ENCODE peak calls at places on chromosomes 1 and 21, in six cellular contexts. One of them, this sample, is unnamed.

GRCh38 chr1:196464545-196464944 is 143.7 kb downstream of the KCNT2 start:
- DNase-seq in neuronal stem cell: no peak
- DNase-seq in trophoblast cell: no peak
- DNase-seq in mesenchymal stem cell: no peak
- DNase-seq in IMR-90: peak; percentile 31
- DNase-seq in H1: no peak
- DNase-seq in this sample: no peak

GRCh38 chr1:121440993-121441392 is 256.2 kb downstream of the SRGAP2C start:
- DNase-seq in neuronal stem cell: no peak
- DNase-seq in trophoblast cell: no peak
- DNase-seq in mesenchymal stem cell: no peak
- DNase-seq in IMR-90: no peak
- DNase-seq in H1: no peak
- DNase-seq in this sample: no peak

GRCh38 chr1:184930645-184931044 is 43.7 kb downstream of the NIBAN1 start:
- DNase-seq in neuronal stem cell: no peak
- DNase-seq in trophoblast cell: no peak
- DNase-seq in mesenchymal stem cell: no peak
- DNase-seq in IMR-90: no peak
- DNase-seq in H1: no peak
- DNase-seq in this sample: no peak

GRCh38 chr1:21338568-21339401 is 48.5 kb upstream of the ECE1 start:
- DNase-seq in neuronal stem cell: no peak
- DNase-seq in trophoblast cell: no peak
- DNase-seq in mesenchymal stem cell: peak; percentile 91
- DNase-seq in IMR-90: peak; percentile 93
- DNase-seq in H1: no peak
- DNase-seq in this sample: no peak

GRCh38 chr1:209758360-209758759 is 2.5 kb downstream of the TRAF3IP3 start:
- DNase-seq in neuronal stem cell: no peak
- DNase-seq in trophoblast cell: no peak
- DNase-seq in mesenchymal stem cell: no peak
- DNase-seq in IMR-90: no peak
- DNase-seq in H1: no peak
- DNase-seq in this sample: no peak

GRCh38 chr1:76866566-76866965 is 714 bp upstream of the ST6GALNAC5 start:
- DNase-seq in neuronal stem cell: no peak
- DNase-seq in trophoblast cell: peak; percentile 78
- DNase-seq in mesenchymal stem cell: no peak
- DNase-seq in IMR-90: no peak
- DNase-seq in H1: no peak
- DNase-seq in this sample: no peak

GRCh38 chr1:66140072-66140471 is 347.4 kb downstream of the PDE4B start:
- DNase-seq in neuronal stem cell: no peak
- DNase-seq in trophoblast cell: no peak
- DNase-seq in mesenchymal stem cell: no peak
- DNase-seq in IMR-90: no peak
- DNase-seq in H1: no peak
- DNase-seq in this sample: no peak

GRCh38 chr1:1433804-1434130 is 1.7 kb upstream of the VWA1 start:
- DNase-seq in neuronal stem cell: no peak
- DNase-seq in trophoblast cell: peak; percentile 81
- DNase-seq in mesenchymal stem cell: peak; percentile 83
- DNase-seq in IMR-90: peak; percentile 39
- DNase-seq in H1: no peak
- DNase-seq in this sample: no peak

GRCh38 chr1:156848461-156849150 is 10.3 kb downstream of the INSRR start:
- DNase-seq in neuronal stem cell: no peak
- DNase-seq in trophoblast cell: peak; percentile 42
- DNase-seq in mesenchymal stem cell: no peak
- DNase-seq in IMR-90: no peak
- DNase-seq in H1: peak; percentile 78
- DNase-seq in this sample: peak; percentile 87

GRCh38 chr1:230834292-230834691 is 34.0 kb downstream of the C1orf198 start:
- DNase-seq in neuronal stem cell: no peak
- DNase-seq in trophoblast cell: no peak
- DNase-seq in mesenchymal stem cell: no peak
- DNase-seq in IMR-90: no peak
- DNase-seq in H1: peak; percentile 19
- DNase-seq in this sample: no peak

GRCh38 chr1:66464802-66465201 is 69.2 kb upstream of the SGIP1 start:
- DNase-seq in neuronal stem cell: no peak
- DNase-seq in trophoblast cell: peak; percentile 81
- DNase-seq in mesenchymal stem cell: peak; percentile 87
- DNase-seq in IMR-90: peak; percentile 99
- DNase-seq in H1: no peak
- DNase-seq in this sample: no peak

GRCh38 chr1:44318097-44319088 is 36.7 kb downstream of the ERI3 start:
- DNase-seq in neuronal stem cell: no peak
- DNase-seq in trophoblast cell: peak; percentile 78
- DNase-seq in mesenchymal stem cell: peak; percentile 57
- DNase-seq in IMR-90: peak; percentile 23
- DNase-seq in H1: peak; percentile 74
- DNase-seq in this sample: peak; percentile 82

GRCh38 chr1:165843304-165843703 is 15.9 kb downstream of the UCK2 start:
- DNase-seq in neuronal stem cell: no peak
- DNase-seq in trophoblast cell: peak; percentile 5
- DNase-seq in mesenchymal stem cell: peak; percentile 51
- DNase-seq in IMR-90: peak; percentile 58
- DNase-seq in H1: no peak
- DNase-seq in this sample: no peak

GRCh38 chr1:70426154-70427131 is 15.4 kb downstream of the CTH start:
- DNase-seq in neuronal stem cell: no peak
- DNase-seq in trophoblast cell: no peak
- DNase-seq in mesenchymal stem cell: no peak
- DNase-seq in IMR-90: no peak
- DNase-seq in H1: no peak
- DNase-seq in this sample: no peak

GRCh38 chr1:16718908-16719533 is 21.3 kb upstream of the RNU1-4 start:
- DNase-seq in neuronal stem cell: no peak
- DNase-seq in trophoblast cell: no peak
- DNase-seq in mesenchymal stem cell: no peak
- DNase-seq in IMR-90: no peak
- DNase-seq in H1: peak; percentile 58
- DNase-seq in this sample: peak; percentile 25

GRCh38 chr1:111833334-111833733 is 77.6 kb downstream of the DDX20 start:
- DNase-seq in neuronal stem cell: peak; percentile 15
- DNase-seq in trophoblast cell: peak; percentile 10
- DNase-seq in mesenchymal stem cell: no peak
- DNase-seq in IMR-90: peak; percentile 13
- DNase-seq in H1: no peak
- DNase-seq in this sample: no peak

GRCh38 chr1:235910357-235911299 is 43.9 kb upstream of the LYST start:
- DNase-seq in neuronal stem cell: peak; percentile 66
- DNase-seq in trophoblast cell: peak; percentile 93
- DNase-seq in mesenchymal stem cell: peak; percentile 98
- DNase-seq in IMR-90: peak; percentile 97
- DNase-seq in H1: no peak
- DNase-seq in this sample: peak; percentile 60

GRCh38 chr1:43975249-43975961 is 645 bp downstream of the ATP6V0B start:
- DNase-seq in neuronal stem cell: no peak
- DNase-seq in trophoblast cell: peak; percentile 42
- DNase-seq in mesenchymal stem cell: peak; percentile 50
- DNase-seq in IMR-90: no peak
- DNase-seq in H1: no peak
- DNase-seq in this sample: no peak

GRCh38 chr1:53738205-53739108 is 507 bp downstream of the GLIS1 start:
- DNase-seq in neuronal stem cell: no peak
- DNase-seq in trophoblast cell: peak; percentile 4
- DNase-seq in mesenchymal stem cell: no peak
- DNase-seq in IMR-90: no peak
- DNase-seq in H1: peak; percentile 60
- DNase-seq in this sample: no peak

GRCh38 chr1:112673589-112674439 is 645 bp upstream of the MOV10 start:
- DNase-seq in neuronal stem cell: no peak
- DNase-seq in trophoblast cell: peak; percentile 59
- DNase-seq in mesenchymal stem cell: peak; percentile 74
- DNase-seq in IMR-90: peak; percentile 71
- DNase-seq in H1: no peak
- DNase-seq in this sample: no peak

GRCh38 chr21:39084979-39085729 is 98.1 kb downstream of the PSMG1 start:
- DNase-seq in neuronal stem cell: no peak
- DNase-seq in trophoblast cell: no peak
- DNase-seq in mesenchymal stem cell: no peak
- DNase-seq in IMR-90: no peak
- DNase-seq in H1: no peak
- DNase-seq in this sample: no peak

GRCh38 chr21:39086547-39086946 is 96.7 kb downstream of the PSMG1 start:
- DNase-seq in neuronal stem cell: no peak
- DNase-seq in trophoblast cell: no peak
- DNase-seq in mesenchymal stem cell: no peak
- DNase-seq in IMR-90: no peak
- DNase-seq in H1: no peak
- DNase-seq in this sample: no peak

GRCh38 chr21:39087238-39087975 is 95.8 kb downstream of the PSMG1 start:
- DNase-seq in neuronal stem cell: peak; percentile 12
- DNase-seq in trophoblast cell: no peak
- DNase-seq in mesenchymal stem cell: no peak
- DNase-seq in IMR-90: no peak
- DNase-seq in H1: no peak
- DNase-seq in this sample: no peak

GRCh38 chr21:39084073-39084472 is 99.2 kb downstream of the PSMG1 start:
- DNase-seq in neuronal stem cell: no peak
- DNase-seq in trophoblast cell: no peak
- DNase-seq in mesenchymal stem cell: no peak
- DNase-seq in IMR-90: no peak
- DNase-seq in H1: no peak
- DNase-seq in this sample: no peak

DNA sequence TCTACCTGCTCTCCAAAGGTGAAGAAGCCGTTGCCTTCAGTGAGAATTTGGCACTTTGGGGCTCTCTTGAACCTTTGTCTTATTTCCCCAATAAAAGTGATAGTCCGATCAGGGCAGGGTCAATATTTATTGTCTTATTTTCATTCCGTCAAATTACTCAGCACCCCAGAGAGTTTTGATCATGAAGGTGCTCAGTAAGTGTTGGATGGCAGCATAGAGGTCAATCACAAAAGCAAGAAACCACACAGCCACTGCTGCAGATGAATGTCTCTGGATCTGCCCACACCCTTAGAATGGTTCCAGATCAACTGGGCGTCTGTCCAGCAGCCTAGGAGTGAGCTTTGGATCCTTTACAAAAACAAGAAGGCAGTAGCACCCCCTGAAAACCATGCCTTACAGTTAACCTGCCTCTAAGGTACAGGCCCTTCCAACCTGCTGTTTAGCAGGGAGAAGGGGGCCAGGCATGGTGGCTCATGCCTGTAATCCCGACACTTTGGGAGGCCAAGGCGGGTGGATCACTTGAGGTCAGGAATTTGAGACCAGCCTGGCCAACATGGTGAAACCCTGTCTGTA is 97.3 kb downstream of the PSMG1 start:
- DNase-seq in neuronal stem cell: no peak
- DNase-seq in trophoblast cell: no peak
- DNase-seq in mesenchymal stem cell: no peak
- DNase-seq in IMR-90: no peak
- DNase-seq in H1: no peak
- DNase-seq in this sample: no peak
- H4K91ac ChIP-seq in neuronal stem cell: no peak overlapping the region
- H4K91ac ChIP-seq in trophoblast cell: no peak overlapping the region
- H4K91ac ChIP-seq in mesenchymal stem cell: no peak overlapping the region
- H4K91ac ChIP-seq in IMR-90: no peak overlapping the region
- H4K91ac ChIP-seq in H1: no peak overlapping the region
- H4K91ac ChIP-seq in this sample: no peak overlapping the region

GRCh38 chr1:10253755-10254154 is 43.4 kb downstream of the KIF1B start:
- DNase-seq in neuronal stem cell: no peak
- DNase-seq in trophoblast cell: peak; percentile 70
- DNase-seq in mesenchymal stem cell: peak; percentile 99
- DNase-seq in IMR-90: peak; percentile 90
- DNase-seq in H1: no peak
- DNase-seq in this sample: no peak

GRCh38 chr1:10252508-10252907 is 42.1 kb downstream of the KIF1B start:
- DNase-seq in neuronal stem cell: no peak
- DNase-seq in trophoblast cell: peak; percentile 13
- DNase-seq in mesenchymal stem cell: peak; percentile 86
- DNase-seq in IMR-90: peak; percentile 71
- DNase-seq in H1: no peak
- DNase-seq in this sample: no peak

GRCh38 chr1:10263450-10264082 is 53.2 kb downstream of the KIF1B start:
- DNase-seq in neuronal stem cell: no peak
- DNase-seq in trophoblast cell: peak; percentile 31
- DNase-seq in mesenchymal stem cell: no peak
- DNase-seq in IMR-90: no peak
- DNase-seq in H1: no peak
- DNase-seq in this sample: no peak

GRCh38 chr1:10253149-10253548 is 42.8 kb downstream of the KIF1B start:
- DNase-seq in neuronal stem cell: no peak
- DNase-seq in trophoblast cell: no peak
- DNase-seq in mesenchymal stem cell: peak; percentile 11
- DNase-seq in IMR-90: no peak
- DNase-seq in H1: no peak
- DNase-seq in this sample: no peak

GRCh38 chr1:10257851-10258250 is 47.5 kb downstream of the KIF1B start:
- DNase-seq in neuronal stem cell: no peak
- DNase-seq in trophoblast cell: no peak
- DNase-seq in mesenchymal stem cell: peak; percentile 37
- DNase-seq in IMR-90: no peak
- DNase-seq in H1: no peak
- DNase-seq in this sample: no peak
- H3K4me2 ChIP-seq in neuronal stem cell: no peak overlapping the region
- H3K4me2 ChIP-seq in trophoblast cell: no peak overlapping the region
- H3K4me2 ChIP-seq in mesenchymal stem cell: no peak overlapping the region
- H3K4me2 ChIP-seq in IMR-90: no peak overlapping the region
- H3K4me2 ChIP-seq in H1: no peak overlapping the region
- H3K4me2 ChIP-seq in this sample: no peak overlapping the region

DNA sequence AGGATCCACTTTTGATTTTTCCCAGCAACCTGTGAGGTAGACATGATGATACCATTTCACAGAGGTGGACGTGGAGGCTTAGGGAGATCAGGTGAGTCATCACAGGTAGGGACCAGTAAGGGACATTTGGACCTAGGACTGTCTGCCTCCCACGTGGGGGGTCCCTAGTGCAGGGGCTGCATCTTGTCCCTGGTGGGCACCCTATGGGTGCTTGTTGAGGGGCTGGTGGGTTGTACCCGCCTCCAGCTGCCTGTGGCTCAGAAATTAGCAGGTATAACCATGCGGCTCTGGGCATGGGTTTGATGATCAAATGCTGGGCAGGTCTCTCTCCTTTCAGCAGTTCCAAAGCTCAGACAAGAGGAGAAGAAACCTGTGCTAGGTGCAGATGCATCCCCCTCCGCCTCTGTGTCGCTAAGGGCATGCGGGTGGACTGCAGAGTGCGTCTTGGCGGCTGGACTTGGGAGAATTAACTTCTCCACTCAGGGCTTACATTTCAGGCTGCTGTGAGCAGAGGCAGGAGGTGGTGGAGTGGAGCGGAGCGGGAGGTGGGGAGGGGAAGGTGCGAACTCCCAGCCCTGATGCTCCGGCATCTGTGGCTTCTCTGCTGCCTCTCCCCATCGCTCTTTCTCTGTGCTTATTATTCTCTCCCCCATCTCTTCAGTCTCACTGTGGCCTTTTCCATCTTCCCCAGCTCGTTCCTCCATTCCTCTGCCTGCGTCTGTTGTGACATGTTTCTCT is 146.7 kb downstream of the PTPRU start:
- DNase-seq in neuronal stem cell: no peak
- DNase-seq in trophoblast cell: no peak
- DNase-seq in mesenchymal stem cell: no peak
- DNase-seq in IMR-90: no peak
- DNase-seq in H1: no peak
- DNase-seq in this sample: no peak
- H2AFZ ChIP-seq in neuronal stem cell: peak overlapping the region; percentile 17
- H2AFZ ChIP-seq in trophoblast cell: no peak overlapping the region
- H2AFZ ChIP-seq in mesenchymal stem cell: no peak overlapping the region
- H2AFZ ChIP-seq in IMR-90: no peak overlapping the region
- H2AFZ ChIP-seq in H1: peak overlapping the region; percentile 82
- H2AFZ ChIP-seq in this sample: no peak overlapping the region

GRCh38 chr1:101587749-101588148 is 350.9 kb downstream of the S1PR1 start:
- DNase-seq in neuronal stem cell: no peak
- DNase-seq in trophoblast cell: peak; percentile 13
- DNase-seq in mesenchymal stem cell: peak; percentile 42
- DNase-seq in IMR-90: peak; percentile 1
- DNase-seq in H1: no peak
- DNase-seq in this sample: no peak
- H4K91ac ChIP-seq in neuronal stem cell: no peak overlapping the region
- H4K91ac ChIP-seq in trophoblast cell: no peak overlapping the region
- H4K91ac ChIP-seq in mesenchymal stem cell: no peak overlapping the region
- H4K91ac ChIP-seq in IMR-90: no peak overlapping the region
- H4K91ac ChIP-seq in H1: no peak overlapping the region
- H4K91ac ChIP-seq in this sample: no peak overlapping the region

This sample was measured in H9.